ENCODE peak calls at places on chromosome 7, in seven cellular contexts. R is body of pancreas, I is stomach, O is lower leg skin, N is suprapubic skin, H is IMR-90, W is adrenal gland. X is an unnamed sample.

GRCh38 chr7:155412416-155413253 is 45.3 kb upstream of the EN2 start:
- DNase-seq in R (peak), I (peak), O (no peak), N (no peak), H (peak), W (peak), X (no peak)

GRCh38 chr7:7535688-7536087 is at the start of gene COL28A1:
- DNase-seq in R (no peak), I (no peak), O (no peak), N (no peak), H (no peak), W (no peak), X (no peak)

GRCh38 chr7:129090307-129090907 is 35.5 kb upstream of the TNPO3 start:
- DNase-seq in R (no peak), I (no peak), O (no peak), N (peak), H (no peak), W (no peak), X (no peak)

GRCh38 chr7:156491435-156491834 is 149.1 kb upstream of the RNF32 start:
- DNase-seq in R (no peak), I (no peak), O (no peak), N (no peak), H (no peak), W (no peak), X (no peak)

GRCh38 chr7:890868-891267 is 14.5 kb downstream of the GET4 start:
- DNase-seq in R (no peak), I (no peak), O (no peak), N (no peak), H (no peak), W (no peak), X (no peak)

GRCh38 chr7:103934508-103934907 is 55.0 kb downstream of the RELN start:
- DNase-seq in R (no peak), I (no peak), O (no peak), N (no peak), H (no peak), W (no peak), X (no peak)

GRCh38 chr7:131507592-131508331 is 48.7 kb downstream of the PODXL start:
- DNase-seq in R (peak), I (peak), O (peak), N (peak), H (peak), W (peak), X (peak)

GRCh38 chr7:92836489-92837213 is at the start of gene CDK6:
- DNase-seq in R (peak), I (peak), O (peak), N (peak), H (peak), W (peak), X (peak)

GRCh38 chr7:7570584-7570983 is 3.9 kb downstream of the MIOS start:
- DNase-seq in R (peak), I (no peak), O (no peak), N (no peak), H (no peak), W (no peak), X (no peak)

GRCh38 chr7:47488205-47488968 is 93.5 kb downstream of the TNS3 start:
- DNase-seq in R (no peak), I (no peak), O (no peak), N (no peak), H (peak), W (no peak), X (no peak)

GRCh38 chr7:29888006-29888405 is 81.7 kb downstream of the WIPF3 start:
- DNase-seq in R (no peak), I (no peak), O (no peak), N (no peak), H (no peak), W (no peak), X (no peak)

GRCh38 chr7:33627741-33628140 is 277.6 kb upstream of the BMPER start:
- DNase-seq in R (no peak), I (no peak), O (no peak), N (no peak), H (no peak), W (no peak), X (no peak)

GRCh38 chr7:134613623-134614347 is 32.9 kb upstream of the BPGM start:
- DNase-seq in R (peak), I (no peak), O (peak), N (no peak), H (peak), W (no peak), X (no peak)

GRCh38 chr7:151459726-151460473 is 20.0 kb upstream of the CRYGN start:
- DNase-seq in R (peak), I (peak), O (peak), N (peak), H (peak), W (peak), X (peak)

GRCh38 chr7:42237162-42237821 is at the start of gene GLI3:
- DNase-seq in R (peak), I (peak), O (peak), N (peak), H (peak), W (peak), X (peak)

GRCh38 chr7:45072131-45073030 is 16.4 kb downstream of the NACAD start:
- DNase-seq in R (no peak), I (no peak), O (no peak), N (peak), H (no peak), W (no peak), X (no peak)

GRCh38 chr7:43135129-43135528 is 22.7 kb downstream of the HECW1 start:
- DNase-seq in R (no peak), I (no peak), O (no peak), N (no peak), H (no peak), W (no peak), X (no peak)

GRCh38 chr7:46932656-46933424 is 649.1 kb downstream of the TNS3 start:
- DNase-seq in R (peak), I (no peak), O (peak), N (no peak), H (peak), W (peak), X (peak)

GRCh38 chr7:128918266-128918665 is 7.8 kb upstream of the KCP start:
- DNase-seq in R (no peak), I (no peak), O (no peak), N (no peak), H (no peak), W (no peak), X (no peak)

GRCh38 chr7:1460757-1461639 is 1.7 kb upstream of the MICALL2 start:
- DNase-seq in R (peak), I (peak), O (peak), N (no peak), H (peak), W (peak), X (peak)

GRCh38 chr7:51062222-51062987 is 254.2 kb downstream of the COBL start:
- DNase-seq in R (no peak), I (no peak), O (no peak), N (no peak), H (no peak), W (no peak), X (no peak)

GRCh38 chr7:112752576-112752975 is 37.6 kb downstream of the TMEM168 start:
- DNase-seq in R (no peak), I (no peak), O (no peak), N (no peak), H (no peak), W (no peak), X (no peak)

GRCh38 chr7:37960483-37960882 is 40.0 kb downstream of the EPDR1 start:
- DNase-seq in R (no peak), I (no peak), O (no peak), N (no peak), H (no peak), W (no peak), X (no peak)

GRCh38 chr7:4751398-4751947 is 23.9 kb upstream of the AP5Z1 start:
- DNase-seq in R (peak), I (no peak), O (no peak), N (no peak), H (no peak), W (no peak), X (no peak)

GRCh38 chr7:815284-816216 is 16.7 kb upstream of the SUN1 start:
- DNase-seq in R (peak), I (no peak), O (no peak), N (no peak), H (no peak), W (no peak), X (peak)

GRCh38 chr7:138328215-138328614 is 131.8 kb upstream of the TRIM24 start:
- DNase-seq in R (no peak), I (no peak), O (no peak), N (no peak), H (no peak), W (no peak), X (no peak)

GRCh38 chr7:101784275-101785127 is 32.9 kb upstream of the CUX1 start:
- DNase-seq in R (no peak), I (no peak), O (no peak), N (no peak), H (no peak), W (no peak), X (peak)

GRCh38 chr7:156612930-156613329 is 27.6 kb upstream of the RNF32 start:
- DNase-seq in R (no peak), I (no peak), O (no peak), N (no peak), H (no peak), W (no peak), X (no peak)

GRCh38 chr7:74266191-74266963 is 12.2 kb upstream of the RFC2 start:
- DNase-seq in R (no peak), I (no peak), O (no peak), N (no peak), H (no peak), W (no peak), X (no peak)

GRCh38 chr7:96998765-96999164 is 6.6 kb upstream of the DLX6 start:
- DNase-seq in R (no peak), I (no peak), O (no peak), N (no peak), H (no peak), W (no peak), X (no peak)

GRCh38 chr7:125125315-125125714 is 195.7 kb upstream of the POT1 start:
- DNase-seq in R (no peak), I (no peak), O (no peak), N (no peak), H (no peak), W (no peak), X (no peak)

GRCh38 chr7:2260820-2261219 is 18.8 kb downstream of the NUDT1 start:
- DNase-seq in R (peak), I (peak), O (no peak), N (no peak), H (peak), W (peak), X (no peak)

GRCh38 chr7:71486856-71487628 is 355.1 kb downstream of the GALNT17 start:
- DNase-seq in R (peak), I (no peak), O (peak), N (no peak), H (no peak), W (no peak), X (no peak)

GRCh38 chr7:45872116-45873034 is 507 bp downstream of the CCDC201 start:
- DNase-seq in R (no peak), I (no peak), O (no peak), N (no peak), H (no peak), W (no peak), X (no peak)

GRCh38 chr7:52463341-52463740 is 572.1 kb upstream of the POM121L12 start:
- DNase-seq in R (no peak), I (no peak), O (no peak), N (no peak), H (no peak), W (no peak), X (no peak)

GRCh38 chr7:102450242-102450641 is 14.4 kb downstream of the ALKBH4 start:
- DNase-seq in R (no peak), I (no peak), O (no peak), N (no peak), H (no peak), W (no peak), X (no peak)

GRCh38 chr7:15891151-15891842 is 204.8 kb upstream of the MEOX2 start:
- DNase-seq in R (no peak), I (no peak), O (no peak), N (no peak), H (peak), W (no peak), X (no peak)

GRCh38 chr7:15886626-15887025 is 200.1 kb upstream of the MEOX2 start:
- DNase-seq in R (no peak), I (no peak), O (no peak), N (no peak), H (no peak), W (no peak), X (no peak)

GRCh38 chr7:15885678-15886077 is 199.2 kb upstream of the MEOX2 start:
- DNase-seq in R (no peak), I (no peak), O (no peak), N (no peak), H (no peak), W (no peak), X (no peak)

GRCh38 chr7:15888090-15888489 is 201.6 kb upstream of the MEOX2 start:
- DNase-seq in R (no peak), I (no peak), O (no peak), N (no peak), H (no peak), W (no peak), X (no peak)

GRCh38 chr7:15889501-15889900 is 203.0 kb upstream of the MEOX2 start:
- DNase-seq in R (no peak), I (no peak), O (no peak), N (no peak), H (no peak), W (peak), X (no peak)
- TF ChIP-seq CTCF in R (no peak), I (no peak), O (no peak), N (no peak), H (no peak), W (peak), X (no peak)

GRCh38 chr7:133252858-133253521 is at the start of gene EXOC4:
- DNase-seq in R (peak), I (peak), O (peak), N (peak), H (peak), W (peak), X (peak)
- TF ChIP-seq POLR2A in R (peak), I (no peak), O (no peak), N (peak), H (peak), W (peak), X (peak)

DNA sequence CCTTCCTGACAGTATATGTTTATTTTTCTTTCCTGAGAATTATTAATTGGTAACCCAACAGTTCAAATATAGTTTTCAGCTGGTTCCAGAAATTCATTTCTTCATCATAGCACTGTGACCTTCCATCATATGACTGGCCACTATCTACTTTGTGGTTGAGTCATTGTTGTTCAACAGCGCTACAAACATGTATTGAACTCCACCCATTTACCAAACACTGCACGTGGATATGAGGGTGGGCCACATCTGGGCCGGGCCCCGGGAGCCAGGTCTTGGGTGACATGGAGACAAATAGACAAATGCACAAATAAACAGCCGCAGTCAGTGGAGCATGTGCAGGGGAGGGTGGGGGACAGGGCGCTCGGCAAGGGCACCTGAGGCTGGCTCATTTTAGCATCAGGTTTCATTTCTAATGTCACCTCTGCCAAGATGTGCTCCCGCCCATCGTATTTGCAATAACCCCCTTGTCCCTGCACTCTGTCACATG is 24.0 kb upstream of the EEPD1 start:
- DNase-seq in R (peak), I (peak), O (peak), N (no peak), H (peak), W (no peak), X (no peak)
- H3K4me3 ChIP-seq in R (no peak), I (no peak), O (no peak), N (peak), H (no peak), W (no peak), X (no peak)

DNA sequence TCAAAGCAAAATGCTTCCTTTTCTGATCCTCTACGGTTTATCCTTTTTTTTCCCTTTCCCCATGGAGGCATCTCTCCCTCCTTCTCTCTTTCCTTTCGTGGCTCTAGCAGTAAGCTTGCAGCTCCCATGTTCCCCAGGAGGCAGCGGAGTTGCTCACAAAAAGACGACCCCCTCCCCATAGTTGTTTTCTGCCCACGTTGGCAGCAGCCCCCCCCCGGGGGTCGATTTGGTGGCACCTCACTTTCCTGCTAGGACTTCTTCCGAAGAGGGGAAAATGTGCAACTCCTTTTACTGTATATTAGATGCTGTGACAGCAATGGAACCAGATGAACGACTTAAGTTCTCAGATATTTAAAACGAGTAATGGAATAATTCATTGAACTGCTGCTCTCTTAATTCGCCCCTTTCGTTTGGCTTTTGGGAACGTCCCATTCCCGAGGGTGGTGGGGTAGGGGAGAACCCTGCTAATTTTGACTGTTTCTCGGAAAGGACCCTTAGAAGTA is 832 bp downstream of the CAPZA2 start:
- DNase-seq in R (no peak), I (no peak), O (no peak), N (no peak), H (peak), W (no peak), X (no peak)
- TF ChIP-seq CTCF in R (no peak), I (no peak), O (no peak), N (no peak), H (no peak), W (peak), X (no peak)

GRCh38 chr7:76292206-76292573 is 10.3 kb upstream of the HSPB1 start:
- DNase-seq in R (no peak), I (no peak), O (no peak), N (no peak), H (no peak), W (no peak), X (no peak)

GRCh38 chr7:76296743-76297740 is 5.4 kb upstream of the HSPB1 start:
- DNase-seq in R (peak), I (peak), O (peak), N (no peak), H (peak), W (no peak), X (peak)

GRCh38 chr7:76293407-76293901 is 9.0 kb upstream of the HSPB1 start:
- DNase-seq in R (no peak), I (no peak), O (no peak), N (no peak), H (no peak), W (no peak), X (no peak)

GRCh38 chr7:76291346-76292205 is 10.9 kb upstream of the HSPB1 start:
- DNase-seq in R (peak), I (peak), O (peak), N (peak), H (peak), W (peak), X (peak)

DNA sequence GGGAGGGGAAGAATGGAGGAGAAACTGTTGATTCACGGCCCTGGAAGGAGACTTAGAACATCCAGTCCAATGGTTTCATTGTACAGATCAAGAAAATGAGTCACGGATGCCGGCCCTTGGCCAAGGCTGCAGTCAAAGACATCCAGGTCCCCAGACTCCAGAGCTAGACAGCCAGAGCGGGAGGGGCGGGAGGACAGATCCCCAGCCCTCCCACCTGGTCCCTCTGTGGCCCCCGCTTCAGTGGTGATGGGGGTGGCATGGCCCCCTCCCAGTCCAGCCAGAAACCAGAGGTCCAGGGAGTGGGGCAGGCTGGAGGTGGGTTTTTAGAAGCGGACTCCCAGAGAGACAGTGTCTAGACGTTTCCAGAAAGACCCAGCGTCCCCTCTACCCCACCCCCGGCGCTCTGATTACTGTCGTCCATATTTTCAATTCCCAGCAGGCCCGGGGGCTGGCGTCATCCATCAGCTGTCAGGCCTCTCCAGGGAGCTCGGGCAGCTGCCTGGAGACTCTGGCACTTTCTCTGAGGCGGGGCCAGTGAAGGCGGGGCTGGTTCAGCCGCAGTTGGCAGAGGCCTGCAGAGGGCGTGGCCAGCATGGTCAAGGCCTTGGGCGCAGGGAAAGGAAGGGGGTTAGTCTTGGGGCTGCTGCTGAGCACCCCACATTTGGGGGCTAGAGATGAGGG is 8.0 kb upstream of the HSPB1 start:
- DNase-seq in R (peak), I (peak), O (peak), N (peak), H (peak), W (peak), X (peak)
- TF ChIP-seq POLR2A in R (no peak), I (no peak), O (no peak), N (no peak), H (peak), W (peak), X (peak)

GRCh38 chr7:98551541-98552273 is 65.4 kb upstream of the NPTX2 start:
- DNase-seq in R (no peak), I (no peak), O (no peak), N (no peak), H (no peak), W (no peak), X (no peak)

GRCh38 chr7:98553666-98554065 is 63.4 kb upstream of the NPTX2 start:
- DNase-seq in R (no peak), I (no peak), O (no peak), N (no peak), H (no peak), W (no peak), X (no peak)

GRCh38 chr7:98548981-98549380 is 68.1 kb upstream of the NPTX2 start:
- DNase-seq in R (no peak), I (no peak), O (no peak), N (no peak), H (no peak), W (no peak), X (no peak)

GRCh38 chr7:98548370-98548769 is 68.7 kb upstream of the NPTX2 start:
- DNase-seq in R (no peak), I (no peak), O (no peak), N (no peak), H (no peak), W (no peak), X (no peak)
- H3K4me3 ChIP-seq in R (no peak), I (no peak), O (no peak), N (no peak), H (no peak), W (no peak), X (no peak)

GRCh38 chr7:12494354-12495024 is 76.0 kb upstream of the SCIN start:
- DNase-seq in R (no peak), I (no peak), O (no peak), N (no peak), H (no peak), W (no peak), X (no peak)
- TF ChIP-seq CTCF in R (no peak), I (no peak), O (no peak), N (no peak), H (no peak), W (no peak), X (no peak)

GRCh38 chr7:157851501-157852067 is 514.8 kb downstream of the DNAJB6 start:
- DNase-seq in R (peak), I (peak), O (peak), N (no peak), H (no peak), W (peak), X (no peak)
- TF ChIP-seq POLR2A in R (no peak), I (no peak), O (no peak), N (no peak), H (no peak), W (no peak), X (no peak)

DNA sequence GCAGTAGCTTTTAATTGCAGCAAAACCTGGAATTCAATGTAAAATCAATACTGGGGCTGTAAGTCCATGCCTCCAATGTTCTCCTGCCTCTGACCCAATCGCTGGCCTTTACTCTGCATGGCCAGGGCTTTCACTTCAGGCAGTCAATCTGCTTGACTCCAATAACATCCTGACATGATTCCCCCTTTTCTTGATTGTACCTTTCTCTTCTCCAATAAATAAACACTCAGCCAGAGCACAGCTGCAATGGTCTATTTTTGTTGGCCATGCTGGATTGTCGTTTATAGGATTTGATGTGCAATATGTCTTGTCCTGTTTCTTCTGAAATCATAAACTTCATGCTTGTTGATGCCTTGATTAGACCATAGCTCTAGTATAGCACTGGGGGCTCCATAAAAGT is 97.8 kb upstream of the COL1A2 start:
- DNase-seq in R (no peak), I (no peak), O (no peak), N (no peak), H (no peak), W (no peak), X (no peak)
- H3K4me3 ChIP-seq in R (no peak), I (no peak), O (no peak), N (peak), H (peak), W (no peak), X (no peak)